ENCODE peak calls at places on chromosomes 1 and 21, in five cellular contexts. N is NCI-H345, D is HuH-7.5, I is HFFc6, F is iris pigment epithelial cell. T is an unnamed sample.

GRCh38 chr1:183633676-183634343 is 1.8 kb downstream of the ARPC5 start:
- DNase-seq in N (no peak), D (peak), I (peak), F (peak), T (peak)

GRCh38 chr1:157315544-157315943 is 177.3 kb upstream of the ETV3 start:
- DNase-seq in N (peak), D (no peak), I (no peak), F (no peak), T (no peak)

GRCh38 chr1:156664949-156665411 is 12.2 kb downstream of the NES start:
- DNase-seq in N (no peak), D (no peak), I (no peak), F (no peak), T (no peak)

GRCh38 chr1:48048064-48048463 is 50.9 kb upstream of the TRABD2B start:
- DNase-seq in N (no peak), D (no peak), I (no peak), F (peak), T (no peak)

GRCh38 chr1:234139966-234140365 is 233.3 kb upstream of the COA6 start:
- DNase-seq in N (no peak), D (no peak), I (peak), F (peak), T (peak)

GRCh38 chr1:204377800-204378608 is 18.3 kb upstream of the PLEKHA6 start:
- DNase-seq in N (peak), D (peak), I (no peak), F (peak), T (peak)

GRCh38 chr1:207088731-207089626 is at the start of gene C4BPB:
- DNase-seq in N (no peak), D (no peak), I (peak), F (no peak), T (no peak)

GRCh38 chr1:214707306-214708087 is 104.5 kb downstream of the CENPF start:
- DNase-seq in N (no peak), D (no peak), I (peak), F (peak), T (peak)

GRCh38 chr21:28893687-28894086 is 99.0 kb downstream of the LTN1 start:
- DNase-seq in N (no peak), D (no peak), I (no peak), F (no peak), T (no peak)

GRCh38 chr1:53369761-53370160 is 41.9 kb upstream of the LRP8 start:
- DNase-seq in N (no peak), D (no peak), I (no peak), F (no peak), T (no peak)

GRCh38 chr21:28776251-28776650 is 216.4 kb downstream of the LTN1 start:
- DNase-seq in N (no peak), D (no peak), I (peak), F (peak), T (no peak)

GRCh38 chr1:29256395-29256794 is 20.1 kb downstream of the PTPRU start:
- DNase-seq in N (peak), D (no peak), I (no peak), F (no peak), T (no peak)

GRCh38 chr1:167943541-167943940 is 6.7 kb upstream of the MPC2 start:
- DNase-seq in N (no peak), D (no peak), I (no peak), F (peak), T (no peak)

GRCh38 chr1:203184467-203184866 is 2.0 kb downstream of the CHI3L1 start:
- DNase-seq in N (no peak), D (no peak), I (no peak), F (no peak), T (no peak)

GRCh38 chr1:239426821-239427495 is 40.6 kb downstream of the CHRM3 start:
- DNase-seq in N (no peak), D (no peak), I (no peak), F (no peak), T (no peak)

GRCh38 chr1:228964178-228964819 is 229.0 kb downstream of the RHOU start:
- DNase-seq in N (no peak), D (peak), I (peak), F (peak), T (peak)

GRCh38 chr1:24893431-24893830 is 36.6 kb downstream of the RUNX3 start:
- DNase-seq in N (no peak), D (no peak), I (no peak), F (no peak), T (no peak)

GRCh38 chr1:3327936-3328590 is 126.4 kb upstream of the ARHGEF16 start:
- DNase-seq in N (no peak), D (no peak), I (no peak), F (no peak), T (no peak)

GRCh38 chr1:101438359-101438758 is 201.5 kb downstream of the S1PR1 start:
- DNase-seq in N (no peak), D (no peak), I (no peak), F (peak), T (no peak)

GRCh38 chr1:161835963-161836362 is 69.8 kb downstream of the ATF6 start:
- DNase-seq in N (no peak), D (no peak), I (peak), F (peak), T (no peak)

GRCh38 chr1:234980224-234980656 is 148.4 kb downstream of the TOMM20 start:
- DNase-seq in N (no peak), D (no peak), I (peak), F (peak), T (no peak)

GRCh38 chr1:88549536-88549935 is 134.5 kb upstream of the PKN2 start:
- DNase-seq in N (no peak), D (no peak), I (peak), F (peak), T (peak)

GRCh38 chr1:15966081-15966955 is 9.6 kb downstream of the ZBTB17 start:
- DNase-seq in N (no peak), D (no peak), I (peak), F (peak), T (peak)

T was measured in trophoblast cell.